ENCODE peak calls at places on chromosomes 7 and 10, in six cellular contexts. C, A, B, I, P and X are unnamed samples.

GRCh38 chr10:53601260-53601875 is 828.8 kb upstream of the MBL2 start:
- DNase-seq in A (no peak), I (no peak), C (no peak), P (no peak), B (no peak), X (no peak)

GRCh38 chr10:132696728-132697567 is 89.0 kb downstream of the NKX6-2 start:
- DNase-seq in A (peak), I (peak), P (no peak), C (no peak), B (peak), X (no peak)

GRCh38 chr7:155233703-155234492 is 63.8 kb upstream of the INSIG1 start:
- DNase-seq in I (no peak), C (peak), P (no peak), A (no peak), B (no peak), X (no peak)

GRCh38 chr10:90313548-90314325 is 544.1 kb downstream of the HTR7 start:
- DNase-seq in C (no peak), A (no peak), P (no peak), I (no peak), B (no peak), X (no peak)

GRCh38 chr10:1187151-1187854 is 131.1 kb downstream of the WDR37 start:
- DNase-seq in A (peak), I (no peak), C (no peak), B (peak), P (no peak), X (peak)

GRCh38 chr7:92634924-92635519 is 44.8 kb upstream of the FAM133B start:
- DNase-seq in B (no peak), I (no peak), P (peak), A (no peak), C (no peak), X (no peak)

GRCh38 chr7:70376561-70377031 is 755.3 kb upstream of the GALNT17 start:
- DNase-seq in C (no peak), A (no peak), P (no peak), I (no peak), B (no peak), X (no peak)

GRCh38 chr10:34104829-34105572 is 710.1 kb downstream of the PARD3 start:
- DNase-seq in C (no peak), I (no peak), P (no peak), B (no peak), A (no peak), X (no peak)

GRCh38 chr10:110310741-110311140 is 6.0 kb upstream of the SMNDC1 start:
- DNase-seq in A (no peak), C (no peak), I (no peak), P (no peak), B (no peak), X (no peak)

GRCh38 chr10:124909563-124909962 is 32.4 kb upstream of the ZRANB1 start:
- DNase-seq in C (no peak), I (no peak), A (no peak), P (no peak), B (no peak), X (no peak)

GRCh38 chr10:33955676-33956075 is 621.2 kb upstream of the NRP1 start:
- DNase-seq in C (no peak), P (no peak), B (no peak), I (no peak), A (no peak), X (no peak)

GRCh38 chr10:31864834-31865518 is 63.7 kb downstream of the ARHGAP12 start:
- DNase-seq in P (no peak), A (no peak), B (no peak), I (no peak), C (no peak), X (no peak)

GRCh38 chr7:47786557-47787248 is 161.6 kb downstream of the PKD1L1 start:
- DNase-seq in I (peak), C (no peak), B (peak), A (no peak), P (peak), X (peak)

GRCh38 chr7:29229056-29229455 is 34.5 kb downstream of the CHN2 start:
- DNase-seq in A (no peak), P (no peak), I (no peak), B (no peak), C (no peak), X (no peak)

GRCh38 chr10:47278720-47279119 is 21.3 kb upstream of the GDF10 start:
- DNase-seq in I (no peak), B (no peak), P (no peak), C (no peak), A (no peak), X (no peak)

GRCh38 chr10:114286971-114287370 is 47.9 kb downstream of the VWA2 start:
- DNase-seq in I (no peak), A (no peak), P (no peak), C (no peak), B (peak), X (no peak)

GRCh38 chr10:42962120-42962901 is 114.6 kb upstream of the RET start:
- DNase-seq in A (peak), C (peak), I (peak), P (no peak), B (peak), X (no peak)

GRCh38 chr10:87966454-87966853 is 103.0 kb downstream of the PTEN start:
- DNase-seq in C (no peak), I (no peak), A (no peak), B (no peak), P (no peak), X (no peak)

GRCh38 chr10:102101152-102101551 is 19.0 kb downstream of the LDB1 start:
- DNase-seq in C (no peak), B (no peak), I (no peak), P (no peak), A (no peak), X (no peak)

GRCh38 chr10:18313626-18314025 is 173.4 kb downstream of the CACNB2 start:
- DNase-seq in I (no peak), B (no peak), A (no peak), P (no peak), C (no peak), X (no peak)
- H3K4me3 ChIP-seq in I (peak), B (no peak), A (no peak), P (no peak), C (no peak), X (peak)

GRCh38 chr10:103450201-103450695 is 1.9 kb downstream of the CALHM2 start:
- DNase-seq in I (no peak), P (no peak), B (no peak), C (no peak), A (no peak), X (no peak)
- H3K27ac ChIP-seq in I (peak), P (no peak), B (peak), C (peak), A (no peak), X (no peak)

GRCh38 chr7:1232103-1232466 is 587 bp upstream of the UNCX start:
- DNase-seq in I (no peak), P (no peak), C (no peak), B (no peak), A (no peak), X (no peak)

GRCh38 chr7:1234794-1235500 is 2.3 kb downstream of the UNCX start:
- DNase-seq in B (no peak), C (no peak), P (no peak), A (no peak), I (no peak), X (no peak)

GRCh38 chr7:1232623-1233327 is at the start of gene UNCX:
- DNase-seq in I (no peak), B (no peak), P (no peak), C (no peak), A (no peak), X (no peak)

GRCh38 chr7:1234049-1234691 is 1.5 kb downstream of the UNCX start:
- DNase-seq in P (no peak), C (no peak), I (no peak), B (no peak), A (no peak), X (no peak)

DNA sequence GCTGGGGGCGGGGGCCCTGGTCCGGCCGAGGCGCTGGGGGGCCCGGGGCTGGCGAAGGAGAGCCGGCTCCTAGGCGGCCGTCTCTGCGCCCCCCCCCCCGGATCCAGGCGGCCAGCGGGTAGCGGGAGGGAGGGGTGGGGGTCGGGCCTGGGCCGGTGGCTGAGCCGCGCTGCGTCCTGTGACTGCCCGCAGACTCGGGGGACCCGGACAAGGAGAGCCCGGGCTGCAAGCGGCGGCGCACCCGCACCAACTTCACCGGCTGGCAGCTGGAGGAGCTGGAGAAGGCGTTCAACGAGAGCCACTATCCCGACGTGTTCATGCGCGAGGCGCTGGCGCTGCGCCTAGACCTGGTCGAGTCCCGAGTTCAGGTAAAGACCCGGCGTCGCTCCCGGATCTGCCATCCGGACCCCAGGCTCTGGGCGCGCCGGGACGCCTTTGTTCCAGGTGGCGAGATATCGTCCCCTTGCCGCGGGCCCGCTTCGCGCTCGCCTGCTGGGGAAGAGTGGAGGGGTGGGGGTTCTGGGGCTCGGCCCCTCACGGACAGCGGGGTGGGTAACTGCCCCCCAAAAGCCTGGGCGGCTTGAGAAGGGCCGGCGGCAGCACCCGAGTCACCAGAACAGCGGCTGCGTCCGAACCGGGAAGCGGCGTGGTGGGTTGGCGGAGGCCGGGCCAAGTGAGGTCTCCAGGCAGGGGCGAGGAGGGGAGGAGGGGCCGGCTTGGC is 816 bp downstream of the UNCX start:
- DNase-seq in A (no peak), I (no peak), B (no peak), P (no peak), C (no peak), X (no peak)
- H3K4me3 ChIP-seq in A (no peak), I (no peak), B (no peak), P (no peak), C (no peak), X (no peak)

DNA sequence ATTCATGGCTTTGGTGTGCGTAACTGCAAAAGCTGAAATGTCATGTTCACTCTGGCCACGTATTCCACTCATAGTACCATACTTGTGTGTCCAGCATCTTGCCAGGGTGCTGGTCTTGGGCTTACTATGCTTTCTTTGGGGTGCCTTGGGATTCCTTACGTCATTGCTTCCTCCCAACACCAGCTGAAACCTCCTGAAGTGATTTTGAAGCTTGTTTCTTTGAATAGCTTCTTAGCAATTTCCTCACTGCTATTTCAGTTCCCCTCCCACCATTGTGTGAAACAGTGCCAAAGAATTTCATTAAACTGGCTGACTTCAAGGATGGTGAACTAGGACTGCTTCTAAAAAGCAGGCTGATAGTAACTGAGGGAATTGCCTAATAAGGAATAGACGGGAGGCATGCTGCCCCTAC is 36.9 kb downstream of the ENTPD1 start:
- DNase-seq in B (no peak), C (no peak), A (no peak), I (no peak), P (peak), X (no peak)
- H3K27ac ChIP-seq in B (peak), C (peak), A (no peak), I (peak), P (peak), X (no peak)

DNA sequence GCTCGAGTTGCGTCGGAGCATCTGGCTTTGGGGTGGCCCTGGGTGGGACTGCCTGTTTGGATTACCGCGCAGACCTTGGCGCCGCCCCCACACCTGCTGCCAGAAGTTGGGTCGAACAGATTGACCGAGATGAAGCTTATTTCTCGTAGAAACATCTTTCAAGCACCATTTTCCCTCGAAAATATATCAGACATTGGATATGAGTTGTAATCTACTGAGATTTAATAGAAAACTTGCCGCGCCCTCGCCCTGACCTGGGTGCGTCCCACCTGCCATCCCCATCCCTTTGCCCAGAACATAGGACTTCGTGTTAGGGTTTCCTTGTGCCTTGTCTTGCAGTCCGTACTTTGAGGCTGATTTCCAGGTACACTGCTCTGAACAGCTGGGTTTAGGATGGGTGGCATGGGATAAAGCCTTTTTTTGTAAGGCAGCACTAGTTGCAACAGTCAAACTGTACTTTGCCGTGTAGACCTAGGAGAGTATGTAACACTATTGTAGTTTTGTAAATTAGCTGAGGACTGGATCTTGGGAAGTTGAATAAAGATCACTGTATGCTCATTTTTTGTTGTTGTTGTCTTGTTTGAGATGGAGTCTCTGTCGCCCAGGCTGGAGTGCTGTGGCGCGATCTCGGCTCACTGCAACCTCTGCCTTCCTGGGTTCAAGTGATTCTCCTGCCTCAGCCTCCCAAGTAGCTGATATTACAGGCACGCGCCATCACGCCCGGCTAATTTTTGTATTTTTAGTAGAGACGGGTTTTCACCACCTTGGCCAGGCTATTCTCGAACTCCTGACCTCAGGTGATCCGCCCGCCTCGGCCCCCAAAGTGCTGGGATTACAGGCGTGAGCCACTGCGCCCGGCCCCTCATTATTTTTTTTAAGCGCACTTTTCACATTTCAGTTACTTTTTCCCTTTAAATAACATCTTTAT is 978 bp downstream of the OGDH start:
- DNase-seq in I (no peak), C (no peak), A (no peak), P (no peak), B (no peak), X (no peak)
- H3K4me3 ChIP-seq in I (peak), C (peak), A (peak), P (peak), B (peak), X (peak)

GRCh38 chr10:68560916-68561691 is 967 bp downstream of the TET1 start:
- DNase-seq in C (no peak), P (no peak), A (no peak), I (peak), B (peak), X (peak)
- H3K27ac ChIP-seq in C (peak), P (peak), A (no peak), I (peak), B (peak), X (no peak)

GRCh38 chr10:68233045-68233444 is 1.1 kb upstream of the ATOH7 start:
- DNase-seq in B (no peak), I (no peak), P (no peak), A (no peak), C (no peak), X (no peak)
- H3K4me3 ChIP-seq in B (no peak), I (no peak), P (no peak), A (no peak), C (no peak), X (no peak)

GRCh38 chr7:4766666-4767530 is 8.5 kb upstream of the AP5Z1 start:
- DNase-seq in B (peak), I (no peak), P (no peak), A (no peak), C (no peak), X (no peak)
- H3K27ac ChIP-seq in B (peak), I (no peak), P (no peak), A (no peak), C (peak), X (no peak)

GRCh38 chr7:2038876-2039728 is 193.6 kb downstream of the MAD1L1 start:
- DNase-seq in B (peak), C (no peak), I (peak), P (no peak), A (no peak), X (peak)
- H3K4me3 ChIP-seq in B (no peak), C (no peak), I (no peak), P (no peak), A (no peak), X (no peak)